ENCODE peak calls at places on chromosomes 1 and 21, in eight cellular contexts. L is right cardiac atrium; I is astrocyte of the spinal cord; C is ovary; N is CD8-positive, alpha-beta T cell; W is fibroblast of lung; Q is brain microvascular endothelial cell; H is adipocyte. A is an unnamed sample.

GRCh38 chr1:96362623-96363022 is 359.0 kb upstream of the PTBP2 start:
- DNase-seq in L (no peak), C (no peak), I (peak), N (no peak), H (peak), W (peak), Q (peak), A (no peak)

GRCh38 chr1:63326106-63326472 is 3.7 kb downstream of the FOXD3 start:
- DNase-seq in Q (no peak), N (no peak), H (no peak), C (no peak), I (no peak), W (peak), L (no peak), A (no peak)

GRCh38 chr1:31939484-31940329 is 1.5 kb upstream of the PTP4A2 start:
- DNase-seq in W (peak), L (peak), H (peak), C (peak), I (peak), Q (peak), N (peak), A (peak)

GRCh38 chr1:218380125-218380977 is 35.2 kb downstream of the TGFB2 start:
- DNase-seq in N (no peak), C (no peak), W (peak), Q (peak), H (peak), I (peak), L (no peak), A (no peak)

GRCh38 chr1:28682840-28683239 is 14.3 kb downstream of the GMEB1 start:
- DNase-seq in H (no peak), I (no peak), W (no peak), C (no peak), N (no peak), L (no peak), Q (peak), A (no peak)

GRCh38 chr1:58815680-58816071 is 31.8 kb upstream of the JUN start:
- DNase-seq in I (no peak), W (no peak), N (no peak), L (peak), C (no peak), Q (peak), H (peak), A (no peak)

GRCh38 chr1:205907794-205908193 is 35.5 kb downstream of the SLC26A9 start:
- DNase-seq in H (peak), Q (peak), I (peak), C (no peak), L (no peak), W (peak), N (no peak), A (no peak)

GRCh38 chr1:206963119-206963712 is 7.0 kb downstream of the FCAMR start:
- DNase-seq in Q (no peak), W (peak), I (no peak), L (no peak), N (no peak), C (no peak), H (no peak), A (no peak)

GRCh38 chr1:23964235-23964668 is 4.6 kb downstream of the PNRC2 start:
- DNase-seq in N (no peak), Q (no peak), L (no peak), C (no peak), I (no peak), W (no peak), H (no peak), A (no peak)

GRCh38 chr1:153697191-153697872 is 18.8 kb downstream of the NPR1 start:
- DNase-seq in H (no peak), N (no peak), Q (no peak), W (peak), C (peak), I (no peak), L (peak), A (peak)

GRCh38 chr1:43128816-43129215 is 43.3 kb downstream of the EBNA1BP2 start:
- DNase-seq in H (no peak), N (no peak), L (no peak), C (no peak), I (no peak), Q (no peak), W (no peak), A (no peak)

GRCh38 chr1:22749919-22750670 is 39.5 kb downstream of the EPHB2 start:
- DNase-seq in W (peak), I (peak), C (peak), Q (peak), L (no peak), H (peak), N (no peak), A (no peak)

GRCh38 chr1:234958702-234959649 is 169.7 kb downstream of the TOMM20 start:
- DNase-seq in N (no peak), C (no peak), I (no peak), H (no peak), L (no peak), Q (no peak), W (no peak), A (no peak)

GRCh38 chr1:165712764-165713163 is 14.4 kb upstream of the ALDH9A1 start:
- DNase-seq in W (no peak), C (no peak), L (no peak), I (no peak), H (no peak), Q (no peak), N (no peak), A (no peak)

GRCh38 chr1:109783436-109783835 is 19.7 kb upstream of the EPS8L3 start:
- DNase-seq in C (no peak), W (peak), Q (peak), N (no peak), H (peak), I (no peak), L (peak), A (no peak)

GRCh38 chr1:150895618-150896017 is 8.7 kb downstream of the CTXND2 start:
- DNase-seq in L (no peak), Q (peak), C (no peak), W (peak), I (no peak), H (peak), N (no peak), A (no peak)

GRCh38 chr1:186985889-186986491 is 157.2 kb downstream of the PLA2G4A start:
- DNase-seq in C (no peak), N (no peak), H (peak), W (peak), L (no peak), I (peak), Q (peak), A (no peak)

GRCh38 chr1:3543076-3544049 is 67.9 kb downstream of the MEGF6 start:
- DNase-seq in W (peak), L (peak), C (peak), Q (peak), H (peak), I (peak), N (no peak), A (peak)

GRCh38 chr21:42505090-42505726 is 8.4 kb upstream of the SLC37A1 start:
- DNase-seq in C (no peak), Q (no peak), I (no peak), H (no peak), L (no peak), N (no peak), W (no peak), A (no peak)

GRCh38 chr1:960371-961131 is at the start of gene KLHL17:
- DNase-seq in H (peak), N (peak), I (peak), Q (peak), W (peak), L (peak), C (peak), A (peak)

GRCh38 chr1:7290971-7291970 is 479.8 kb upstream of the VAMP3 start:
- DNase-seq in C (no peak), W (peak), Q (peak), H (peak), N (no peak), L (peak), I (peak), A (peak)

GRCh38 chr1:1628656-1629429 is 3.1 kb upstream of the MMP23B start:
- DNase-seq in I (no peak), N (no peak), L (peak), Q (no peak), C (no peak), W (no peak), H (no peak), A (no peak)

GRCh38 chr1:150161747-150162581 is 12.2 kb downstream of the PLEKHO1 start:
- DNase-seq in L (peak), N (no peak), Q (no peak), H (peak), C (no peak), W (no peak), I (peak), A (peak)

GRCh38 chr21:25373126-25374082 is 233.9 kb downstream of the MRPL39 start:
- DNase-seq in Q (no peak), I (peak), L (no peak), H (no peak), C (no peak), W (no peak), N (no peak), A (no peak)

GRCh38 chr1:161374373-161374772 is 6.7 kb upstream of the CFAP126 start:
- DNase-seq in N (no peak), W (peak), L (no peak), I (no peak), Q (peak), H (no peak), C (no peak), A (no peak)

GRCh38 chr1:39105061-39105840 is 79.1 kb downstream of the NDUFS5 start:
- DNase-seq in H (peak), L (peak), Q (no peak), N (peak), W (peak), C (peak), I (peak), A (peak)

GRCh38 chr21:44428281-44428942 is 26.9 kb upstream of the LRRC3 start:
- DNase-seq in C (no peak), I (no peak), H (no peak), W (no peak), N (peak), Q (no peak), L (no peak), A (no peak)

GRCh38 chr1:89953072-89953626 is 41.8 kb upstream of the ZNF326 start:
- DNase-seq in H (peak), W (peak), C (no peak), L (peak), I (peak), Q (peak), N (no peak), A (peak)

GRCh38 chr1:67299296-67299695 is 8.4 kb upstream of the IL12RB2 start:
- DNase-seq in H (no peak), W (no peak), C (no peak), Q (no peak), L (no peak), N (no peak), I (no peak), A (no peak)

GRCh38 chr1:215082532-215083407 is at the start of gene KCNK2:
- DNase-seq in I (no peak), L (no peak), Q (no peak), W (no peak), C (no peak), H (peak), N (no peak), A (no peak)

GRCh38 chr1:85502625-85503083 is 37.7 kb upstream of the DDAH1 start:
- DNase-seq in H (peak), W (peak), C (peak), I (peak), Q (peak), L (peak), N (no peak), A (peak)

GRCh38 chr1:227785812-227786608 is 29.5 kb upstream of the PRSS38 start:
- DNase-seq in C (no peak), H (no peak), L (no peak), I (no peak), W (no peak), Q (no peak), N (no peak), A (no peak)

DNA sequence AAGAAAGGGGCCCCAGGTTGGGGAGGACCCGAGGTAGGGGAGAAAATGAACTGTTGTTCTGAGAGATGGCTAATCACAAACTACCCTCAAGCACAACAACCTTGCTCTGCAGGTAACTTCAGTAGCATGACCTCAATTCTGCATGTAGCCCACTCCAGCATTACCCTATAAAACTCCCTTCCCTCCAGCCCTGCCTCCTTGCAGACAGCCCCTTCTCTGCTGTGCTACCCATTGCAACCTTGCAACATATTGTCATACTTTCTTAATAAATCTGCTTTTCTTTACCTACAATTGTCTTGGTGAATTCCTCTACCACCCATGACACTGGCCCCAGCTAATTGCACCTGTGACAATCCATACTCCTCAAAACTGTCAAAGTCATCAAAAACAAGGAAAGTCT is 428.9 kb downstream of the MATN1 start:
- DNase-seq in I (no peak), H (no peak), Q (no peak), N (no peak), W (no peak), L (no peak), C (no peak), A (no peak)
- H3K4me3 ChIP-seq in I (no peak), H (no peak), Q (no peak), N (no peak), W (no peak), L (no peak), C (no peak), A (no peak)

GRCh38 chr1:201282931-201283829 is at the start of gene PKP1:
- DNase-seq in H (peak), N (no peak), W (peak), C (no peak), I (no peak), L (no peak), Q (no peak), A (no peak)
- H3K4me3 ChIP-seq in H (peak), N (peak), W (no peak), C (no peak), I (peak), L (no peak), Q (peak), A (no peak)

GRCh38 chr1:19577001-19577400 is 67.1 kb upstream of the NBL1 start:
- DNase-seq in H (no peak), Q (no peak), W (peak), I (peak), N (no peak), C (no peak), L (no peak), A (no peak)
- H3K4me3 ChIP-seq in H (no peak), Q (no peak), W (no peak), I (no peak), N (no peak), C (no peak), L (no peak), A (no peak)

DNA sequence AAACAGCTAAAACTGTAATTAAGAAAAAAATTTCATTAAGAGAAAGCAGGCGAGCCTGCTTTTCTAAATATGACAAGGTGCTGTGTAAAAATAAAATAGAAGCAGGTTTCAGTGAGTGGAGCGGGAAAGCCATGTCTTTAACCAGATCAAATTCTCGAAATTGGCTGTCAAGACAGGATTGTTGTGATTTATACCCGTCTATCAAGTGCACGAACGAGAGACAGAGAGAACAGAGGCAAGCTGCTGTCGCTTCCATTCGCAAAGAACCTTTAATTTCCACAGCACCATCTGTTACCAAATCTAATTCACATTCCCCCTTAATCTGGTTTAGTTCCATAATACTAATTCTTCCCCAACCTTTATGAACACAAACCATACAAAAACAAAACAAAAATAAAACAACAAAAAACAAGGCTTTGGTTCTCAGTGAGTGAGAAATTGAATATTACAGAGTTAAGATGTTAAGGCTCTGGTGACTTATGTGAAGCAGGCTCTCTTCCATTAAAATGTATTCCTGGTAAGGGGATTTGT is 35.0 kb downstream of the ESRRG start:
- DNase-seq in C (no peak), H (no peak), N (no peak), L (no peak), Q (no peak), I (no peak), W (no peak), A (no peak)
- H3K4me3 ChIP-seq in C (no peak), H (no peak), N (no peak), L (no peak), Q (no peak), I (no peak), W (no peak), A (no peak)

DNA sequence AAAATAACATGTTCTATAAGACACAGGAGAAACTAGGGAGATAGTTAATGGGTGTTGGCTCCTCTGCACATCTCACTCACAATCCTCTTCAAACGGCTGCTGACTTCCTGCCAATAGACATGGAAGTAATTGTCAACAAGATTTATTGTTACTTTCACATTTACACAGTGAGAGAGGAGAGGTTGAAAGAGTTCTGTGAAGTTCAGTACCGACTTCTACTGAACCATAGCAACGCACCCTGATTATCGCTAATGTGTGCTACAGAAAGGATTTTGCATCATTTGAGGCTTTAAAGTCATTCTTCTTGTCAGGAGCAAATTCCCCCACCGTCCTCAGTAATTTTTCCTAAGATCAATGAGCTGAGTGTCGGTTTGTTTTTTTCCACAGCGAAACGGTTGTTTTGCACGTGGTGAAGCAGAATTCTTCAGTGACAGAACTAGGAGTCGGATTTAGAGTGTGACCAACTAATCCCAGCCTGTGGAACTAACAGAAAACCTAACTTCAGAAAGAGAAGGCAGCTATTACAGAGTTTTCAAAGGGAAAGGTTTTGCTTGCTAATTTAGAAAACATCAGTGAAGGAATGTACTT is 361.0 kb downstream of the ADGRL2 start:
- DNase-seq in C (no peak), N (no peak), I (peak), H (peak), W (peak), L (no peak), Q (no peak), A (no peak)
- H3K4me3 ChIP-seq in C (peak), N (no peak), I (peak), H (peak), W (peak), L (no peak), Q (peak), A (peak)

GRCh38 chr1:56788588-56788987 is 30.6 kb downstream of the FYB2 start:
- DNase-seq in C (no peak), N (no peak), I (peak), W (no peak), H (no peak), L (peak), Q (peak), A (no peak)
- H3K4me3 ChIP-seq in C (no peak), N (no peak), I (no peak), W (no peak), H (no peak), L (no peak), Q (no peak), A (no peak)